ENCODE peak calls at places on chromosome 4, in six cellular contexts. C, G, V, D, S and A are unnamed samples. For H3K27me3, the result is how much of the 10 kb centered on the place peaks cover.

GRCh38 chr4:157558016-157558415 is 337.5 kb downstream of the GRIA2 start:
- DNase-seq in C (no peak), D (no peak), V (no peak), S (no peak), G (no peak), A (no peak)

GRCh38 chr4:57110635-57111546 is 706 bp upstream of the IGFBP7 start:
- DNase-seq in G (peak), S (peak), V (no peak), D (peak), C (peak), A (peak)

GRCh38 chr4:138599965-138600364 is 357.8 kb upstream of the SLC7A11 start:
- DNase-seq in D (no peak), G (no peak), C (no peak), V (no peak), S (no peak), A (no peak)

GRCh38 chr4:174522183-174523002 is at the start of gene HPGD:
- DNase-seq in D (no peak), V (peak), S (peak), C (no peak), G (peak), A (peak)

GRCh38 chr4:48340276-48340904 is 939 bp upstream of the SLAIN2 start:
- DNase-seq in D (peak), S (peak), C (no peak), G (no peak), V (no peak), A (peak)

GRCh38 chr4:144509088-144509854 is 136.7 kb upstream of the HHIP start:
- DNase-seq in D (no peak), C (no peak), G (no peak), V (no peak), S (no peak), A (no peak)

GRCh38 chr4:182975806-182976205 is 58.6 kb upstream of the DCTD start:
- DNase-seq in S (no peak), D (peak), V (no peak), C (peak), G (no peak), A (no peak)

GRCh38 chr4:16772366-16772850 is 126.0 kb downstream of the LDB2 start:
- DNase-seq in G (no peak), S (no peak), C (no peak), V (no peak), D (peak), A (no peak)

GRCh38 chr4:187444061-187444460 is 551.5 kb upstream of the ZFP42 start:
- DNase-seq in G (no peak), D (no peak), S (no peak), V (no peak), C (no peak), A (no peak)

GRCh38 chr4:78984593-78984992 is 45.4 kb upstream of the PAQR3 start:
- DNase-seq in C (no peak), G (no peak), D (no peak), V (no peak), S (no peak), A (no peak)

GRCh38 chr4:42436950-42437349 is 39.7 kb downstream of the SHISA3 start:
- DNase-seq in V (no peak), S (no peak), C (no peak), G (no peak), D (no peak), A (no peak)

GRCh38 chr4:183770900-183771299 is 111.8 kb downstream of the TRAPPC11 start:
- DNase-seq in V (no peak), D (no peak), S (no peak), G (no peak), C (no peak), A (no peak)

GRCh38 chr4:41517121-41517520 is 20.8 kb upstream of the LIMCH1 start:
- DNase-seq in C (no peak), V (no peak), S (no peak), G (no peak), D (no peak), A (no peak)

GRCh38 chr4:1557221-1557597 is 126.9 kb downstream of the FAM53A start:
- DNase-seq in C (no peak), S (no peak), G (no peak), D (no peak), V (no peak), A (no peak)
- H3K27me3 ChIP-seq in C (under half), S (under half), G (under half), D (under half), V (under half), A (half or more)

GRCh38 chr4:101236097-101236496 is 111.2 kb downstream of the PPP3CA start:
- DNase-seq in V (no peak), S (no peak), G (no peak), C (no peak), D (no peak), A (no peak)
- H3K4me3 ChIP-seq in V (no peak), S (no peak), G (no peak), C (no peak), D (no peak), A (no peak)

GRCh38 chr4:8076023-8076422 is 82.6 kb downstream of the ABLIM2 start:
- DNase-seq in V (no peak), D (no peak), C (no peak), S (no peak), G (peak), A (no peak)
- H3K27me3 ChIP-seq in V (under half), D (under half), C (under half), S (under half), G (under half), A (under half)

GRCh38 chr4:156138781-156139280 is 185.2 kb upstream of the CTSO start:
- DNase-seq in D (no peak), G (no peak), C (no peak), S (no peak), V (no peak), A (no peak)

GRCh38 chr4:156132196-156132595 is 178.5 kb upstream of the CTSO start:
- DNase-seq in V (no peak), G (no peak), S (no peak), C (no peak), D (no peak), A (no peak)

GRCh38 chr4:156137971-156138581 is 184.4 kb upstream of the CTSO start:
- DNase-seq in D (no peak), V (no peak), S (no peak), G (no peak), C (no peak), A (no peak)
- H3K4me3 ChIP-seq in D (no peak), V (no peak), S (no peak), G (no peak), C (no peak), A (no peak)

DNA sequence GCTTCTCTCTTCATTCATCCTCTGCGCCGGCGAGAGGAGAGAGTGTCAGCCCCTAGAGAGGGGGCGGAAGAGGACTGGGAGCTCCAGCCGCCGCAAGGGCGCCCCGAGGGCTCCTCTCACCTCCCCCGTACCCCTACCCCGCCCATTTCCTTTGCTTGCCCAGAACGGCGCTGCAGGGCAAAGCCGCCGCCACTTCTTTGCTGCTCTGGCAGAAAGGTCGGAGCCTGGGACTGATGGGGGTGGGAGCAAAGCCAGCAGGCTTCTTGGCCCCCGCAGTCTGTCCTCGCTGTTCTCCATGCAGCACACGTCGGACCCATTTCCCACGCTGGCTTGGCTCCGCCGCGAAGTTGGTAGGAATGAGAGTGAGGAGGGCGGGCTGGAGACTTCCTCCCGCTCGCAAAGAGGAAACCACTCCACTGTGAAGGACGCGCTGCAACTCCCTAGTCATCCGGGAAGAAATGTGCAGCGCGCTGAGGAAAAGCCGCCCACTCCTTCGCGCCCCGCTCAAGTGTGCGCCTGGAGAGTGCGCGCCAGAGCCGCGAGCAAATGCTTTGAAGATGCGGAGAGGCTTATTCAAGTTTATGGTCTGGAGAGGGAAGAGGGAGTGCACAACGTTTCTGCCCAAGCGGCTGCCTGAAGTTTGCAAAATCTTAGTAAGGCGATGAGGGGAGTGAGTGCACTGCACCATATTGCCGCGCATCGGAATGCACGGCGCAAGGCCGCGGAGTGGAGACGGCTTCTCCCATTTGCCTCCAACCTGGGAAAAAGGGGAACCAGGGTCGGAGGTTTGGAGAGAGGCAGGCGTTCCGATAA is 2.8 kb upstream of the PCDH7 start:
- DNase-seq in D (peak), C (no peak), G (peak), S (no peak), V (peak), A (peak)
- H3K27me3 ChIP-seq in D (under half), C (under half), G (under half), S (under half), V (under half), A (under half)

GRCh38 chr4:150948710-150949109 is 66.4 kb downstream of the LRBA start:
- DNase-seq in S (no peak), G (no peak), C (no peak), D (no peak), V (no peak), A (no peak)
- H3K4me3 ChIP-seq in S (no peak), G (no peak), C (no peak), D (no peak), V (no peak), A (no peak)

DNA sequence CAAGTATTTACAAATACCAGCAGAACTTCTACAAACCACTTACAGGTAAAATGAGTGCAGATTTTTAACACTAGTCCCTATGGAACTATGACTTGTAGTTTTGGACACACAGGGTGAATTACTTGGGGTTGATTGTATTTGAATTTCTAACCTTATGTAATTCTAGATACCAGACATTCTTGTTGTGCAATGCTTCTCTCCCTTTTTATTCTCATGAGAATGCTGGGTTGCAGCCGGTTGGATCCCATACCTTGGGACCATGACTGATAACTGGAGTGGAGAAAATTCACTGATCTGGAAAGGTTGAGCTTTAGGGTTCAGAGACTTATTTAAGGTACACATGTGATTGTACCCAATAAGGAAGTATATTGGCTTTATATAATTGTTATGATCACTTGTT is 8.8 kb downstream of the TET2 start:
- DNase-seq in S (no peak), G (no peak), C (no peak), V (no peak), D (peak), A (no peak)
- H3K27me3 ChIP-seq in S (under half), G (under half), C (under half), V (under half), D (under half), A (under half)

DNA sequence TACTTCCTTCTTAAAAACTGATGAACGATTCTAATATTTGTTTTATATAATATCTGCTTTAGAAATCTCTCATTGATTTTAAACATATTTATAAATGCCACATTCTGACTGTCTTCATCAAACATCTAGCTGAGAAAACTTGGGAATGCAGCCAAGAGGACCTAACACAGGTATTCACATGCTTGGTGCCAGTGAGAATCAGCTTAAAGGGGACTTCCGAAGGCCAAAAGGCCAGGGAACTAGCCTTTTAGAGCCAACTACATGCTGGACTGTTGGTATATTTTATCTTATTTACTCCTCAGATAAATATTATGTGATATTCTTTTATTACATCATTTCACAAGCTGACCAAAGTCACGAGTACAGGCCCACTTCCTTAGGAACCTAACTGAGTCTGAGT is 41.0 kb upstream of the PDLIM3 start:
- DNase-seq in G (no peak), V (no peak), C (no peak), D (peak), S (peak), A (no peak)
- H3K4me3 ChIP-seq in G (peak), V (no peak), C (no peak), D (no peak), S (no peak), A (no peak)

GRCh38 chr4:8101213-8101781 is 57.3 kb downstream of the ABLIM2 start:
- DNase-seq in V (no peak), D (peak), G (peak), S (no peak), C (no peak), A (peak)

GRCh38 chr4:8100696-8101095 is 57.9 kb downstream of the ABLIM2 start:
- DNase-seq in D (peak), G (no peak), C (no peak), V (no peak), S (no peak), A (no peak)

GRCh38 chr4:8101796-8102355 is 56.7 kb downstream of the ABLIM2 start:
- DNase-seq in G (peak), D (no peak), C (no peak), S (no peak), V (no peak), A (no peak)

GRCh38 chr4:8098506-8098905 is 60.1 kb downstream of the ABLIM2 start:
- DNase-seq in G (peak), D (no peak), V (no peak), S (no peak), C (no peak), A (no peak)

GRCh38 chr4:8099981-8100464 is 58.6 kb downstream of the ABLIM2 start:
- DNase-seq in S (peak), G (peak), V (no peak), D (peak), C (no peak), A (no peak)
- H3K27me3 ChIP-seq in S (under half), G (under half), V (under half), D (under half), C (under half), A (under half)

GRCh38 chr4:72571337-72571736 is 2.3 kb upstream of the ADAMTS3 start:
- DNase-seq in C (no peak), G (no peak), V (no peak), D (no peak), S (no peak), A (no peak)

GRCh38 chr4:72567821-72568620 is 1.0 kb downstream of the ADAMTS3 start:
- DNase-seq in D (peak), V (no peak), S (peak), C (peak), G (peak), A (peak)

GRCh38 chr4:72569719-72570235 is 756 bp upstream of the ADAMTS3 start:
- DNase-seq in C (no peak), G (peak), V (no peak), D (no peak), S (no peak), A (no peak)

GRCh38 chr4:72567036-72567435 is 2.0 kb downstream of the ADAMTS3 start:
- DNase-seq in S (no peak), V (no peak), G (no peak), D (no peak), C (no peak), A (no peak)

GRCh38 chr4:72568959-72569718 is at the start of gene ADAMTS3:
- DNase-seq in C (no peak), G (peak), D (peak), V (no peak), S (peak), A (peak)
- H3K4me3 ChIP-seq in C (peak), G (peak), D (peak), V (no peak), S (peak), A (peak)